ENCODE peak calls at places on chromosomes 6 and 20, in five cellular contexts. L is body of pancreas, D is adrenal gland, G is uterus, F is cardiac fibroblast. N is an unnamed sample.

GRCh38 chr6:128357391-128358110 is 162.8 kb downstream of the PTPRK start:
- DNase-seq in D (no peak), G (no peak), F (no peak), L (no peak), N (no peak)

GRCh38 chr20:36008461-36009035 is 40.2 kb downstream of the CNBD2 start:
- DNase-seq in F (no peak), L (no peak), D (no peak), G (no peak), N (no peak)

GRCh38 chr20:57960803-57961575 is 251.2 kb upstream of the PMEPA1 start:
- DNase-seq in G (no peak), L (no peak), D (no peak), F (no peak), N (no peak)

GRCh38 chr6:52598123-52598823 is 21.4 kb upstream of the TRAM2 start:
- DNase-seq in F (peak; percentile 79), G (peak; percentile 69), L (peak; percentile 54), D (peak; percentile 85), N (peak; percentile 86)

GRCh38 chr6:127832381-127832780 is 68.5 kb downstream of the THEMIS start:
- DNase-seq in L (no peak), G (no peak), D (no peak), F (no peak), N (no peak)

GRCh38 chr6:14885471-14885987 is 360.3 kb upstream of the JARID2 start:
- DNase-seq in G (peak; percentile 22), F (peak; percentile 26), D (no peak), L (no peak), N (peak; percentile 86)

GRCh38 chr6:2977799-2978558 is 6.6 kb upstream of the SERPINB6 start:
- DNase-seq in D (peak; percentile 47), F (no peak), L (no peak), G (no peak), N (no peak)

GRCh38 chr20:4069741-4070140 is 54.4 kb upstream of the RNF24 start:
- DNase-seq in L (no peak), G (no peak), F (peak; percentile 48), D (no peak), N (peak; percentile 85)

GRCh38 chr6:125745281-125746018 is 4.0 kb upstream of the HEY2 start:
- DNase-seq in G (no peak), L (peak; percentile 51), F (no peak), D (no peak), N (no peak)

GRCh38 chr6:52389626-52390360 is 27.8 kb downstream of the PAQR8 start:
- DNase-seq in F (peak; percentile 42), L (peak; percentile 84), G (no peak), D (peak; percentile 74), N (peak; percentile 42)

GRCh38 chr6:21864211-21864610 is 270.7 kb downstream of the SOX4 start:
- DNase-seq in L (no peak), D (no peak), F (no peak), G (no peak), N (no peak)

GRCh38 chr6:210104-210456 is 82.2 kb upstream of the DUSP22 start:
- DNase-seq in G (no peak), F (no peak), D (no peak), L (no peak), N (no peak)

GRCh38 chr20:37358366-37359150 is 12.6 kb downstream of the SRC start:
- DNase-seq in D (no peak), L (no peak), G (no peak), F (no peak), N (peak; percentile 50)

GRCh38 chr20:36974660-36975059 is 23.2 kb upstream of the SAMHD1 start:
- DNase-seq in F (no peak), G (no peak), D (no peak), L (no peak), N (no peak)

GRCh38 chr6:109370792-109371191 is 11.5 kb downstream of the CD164 start:
- DNase-seq in F (no peak), G (no peak), L (no peak), D (no peak), N (no peak)

GRCh38 chr6:43909474-43910148 is 139.6 kb downstream of the VEGFA start:
- DNase-seq in G (no peak), L (no peak), D (no peak), F (no peak), N (no peak)

GRCh38 chr6:74585779-74586178 is 620.1 kb downstream of the COL12A1 start:
- DNase-seq in L (no peak), D (no peak), G (no peak), F (peak; percentile 31), N (peak; percentile 63)

GRCh38 chr6:155755452-155755851 is 299.8 kb upstream of the NOX3 start:
- DNase-seq in L (no peak), F (no peak), D (no peak), G (no peak), N (no peak)

GRCh38 chr6:158805698-158806373 is 13.3 kb downstream of the EZR start:
- DNase-seq in F (no peak), G (no peak), D (peak; percentile 47), L (no peak), N (no peak)

GRCh38 chr6:13528777-13529343 is 41.5 kb upstream of the GFOD1 start:
- DNase-seq in D (no peak), L (no peak), G (no peak), F (no peak), N (no peak)

GRCh38 chr6:28710466-28711191 is 184.9 kb downstream of the GPX5 start:
- DNase-seq in F (peak; percentile 25), L (no peak), G (no peak), D (no peak), N (peak; percentile 82)

GRCh38 chr6:147395158-147395557 is 113.3 kb upstream of the SAMD5 start:
- DNase-seq in L (no peak), D (no peak), F (peak; percentile 39), G (no peak), N (peak; percentile 19)

GRCh38 chr20:52340036-52340634 is 148.6 kb upstream of the ZFP64 start:
- DNase-seq in F (no peak), L (no peak), G (no peak), D (no peak), N (peak; percentile 1)

GRCh38 chr6:15417811-15418210 is 171.9 kb downstream of the JARID2 start:
- DNase-seq in D (no peak), F (no peak), L (no peak), G (no peak), N (peak; percentile 65)

GRCh38 chr6:15421945-15422733 is 176.3 kb downstream of the JARID2 start:
- DNase-seq in F (no peak), L (no peak), G (no peak), D (no peak), N (no peak)

GRCh38 chr6:91716361-91716760 is 1129.5 kb upstream of the MAP3K7 start:
- DNase-seq in F (no peak), G (no peak), D (no peak), L (no peak), N (no peak)

GRCh38 chr6:130913119-130913518 is 85.9 kb downstream of the SMLR1 start:
- DNase-seq in G (no peak), F (no peak), L (no peak), D (no peak), N (no peak)

GRCh38 chr20:10902836-10903410 is 229.1 kb upstream of the JAG1 start:
- DNase-seq in L (no peak), F (peak; percentile 71), G (no peak), D (no peak), N (no peak)

GRCh38 chr6:6840831-6841263 is 252.3 kb downstream of the LY86 start:
- DNase-seq in G (no peak), F (no peak), D (no peak), L (no peak), N (no peak)

GRCh38 chr20:871436-871835 is 37.9 kb downstream of the FAM110A start:
- DNase-seq in D (no peak), G (no peak), F (no peak), L (no peak), N (no peak)

GRCh38 chr20:871948-872347 is 38.4 kb downstream of the FAM110A start:
- DNase-seq in G (no peak), F (no peak), D (no peak), L (no peak), N (no peak)

GRCh38 chr20:875115-875514 is 41.0 kb downstream of the ANGPT4 start:
- DNase-seq in D (no peak), G (no peak), F (no peak), L (no peak), N (no peak)

GRCh38 chr20:873875-874607 is 40.5 kb downstream of the FAM110A start:
- DNase-seq in L (no peak), F (no peak), D (no peak), G (no peak), N (no peak)

GRCh38 chr20:872855-873520 is 39.5 kb downstream of the FAM110A start:
- DNase-seq in F (no peak), G (no peak), L (no peak), D (no peak), N (no peak)
- TF ChIP-seq CTCF in F (no peak), G (no peak), L (no peak), D (no peak), N (no peak)

GRCh38 chr20:49909499-49910339 is 5.6 kb downstream of the SPATA2 start:
- DNase-seq in D (peak; percentile 87), L (peak; percentile 52), F (no peak), G (no peak), N (no peak)
- TF ChIP-seq CTCF in D (peak; percentile 46), L (no peak), F (peak; percentile 15), G (peak; percentile 14), N (peak; percentile 6)

GRCh38 chr6:38115633-38116022 is 296.1 kb downstream of the ZFAND3 start:
- DNase-seq in G (no peak), F (no peak), L (no peak), D (no peak), N (no peak)

GRCh38 chr6:38116248-38116647 is 296.7 kb downstream of the ZFAND3 start:
- DNase-seq in L (no peak), G (no peak), F (no peak), D (no peak), N (no peak)

GRCh38 chr6:38117281-38117680 is 297.8 kb downstream of the ZFAND3 start:
- DNase-seq in G (no peak), L (no peak), D (no peak), F (no peak), N (peak; percentile 48)

GRCh38 chr6:38114976-38115632 is 295.6 kb downstream of the ZFAND3 start:
- DNase-seq in G (no peak), L (no peak), D (no peak), F (no peak), N (no peak)

GRCh38 chr6:38113810-38114577 is 294.5 kb downstream of the ZFAND3 start:
- DNase-seq in D (no peak), G (no peak), F (no peak), L (no peak), N (no peak)
- TF ChIP-seq CTCF in D (no peak), G (no peak), F (no peak), L (no peak), N (no peak)

DNA sequence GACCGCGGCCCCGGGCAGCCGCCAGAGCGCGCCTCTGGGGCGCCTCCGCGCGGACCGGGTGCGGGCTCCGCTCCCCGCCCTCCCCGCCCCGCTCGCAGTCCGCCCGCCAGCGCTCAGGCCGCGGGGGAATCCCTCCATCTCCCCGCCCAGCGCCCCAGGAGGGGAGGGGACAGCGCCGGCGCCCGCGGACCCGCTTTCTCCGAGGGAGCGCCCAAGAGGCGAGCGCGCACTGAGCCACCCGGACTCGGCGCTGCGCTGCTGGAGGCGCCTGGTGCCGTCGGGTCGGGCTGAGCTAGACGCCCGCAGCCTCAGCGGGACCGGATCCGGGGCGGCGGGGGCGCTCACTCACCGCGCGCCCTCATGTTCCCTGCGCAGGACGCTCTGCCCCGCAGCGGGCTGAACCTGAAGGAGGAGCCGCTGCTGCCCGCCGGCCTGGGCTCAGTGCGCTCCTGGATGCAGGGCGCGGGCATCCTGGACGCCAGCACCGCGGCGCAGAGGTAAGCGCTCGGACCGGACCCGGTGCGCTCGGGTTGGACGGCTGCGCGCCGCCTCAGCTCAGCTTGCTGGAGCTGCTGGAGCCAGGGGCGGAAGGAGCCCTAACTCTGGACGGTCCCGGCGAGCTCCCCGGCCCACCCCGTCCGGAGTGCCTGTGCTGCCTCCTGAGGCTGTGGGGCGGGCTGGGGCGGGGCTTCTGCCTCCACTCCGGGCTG is 861 bp downstream of the EBF4 start:
- DNase-seq in D (peak; percentile 51), L (peak; percentile 16), F (no peak), G (peak; percentile 67), N (no peak)
- TF ChIP-seq CTCF in D (no peak), L (no peak), F (no peak), G (no peak), N (no peak)